ENCODE peak calls at places on chromosomes 11 and 22, in five cellular contexts. A is DND-41, P is left ventricle myocardium inferior, C is adipocyte, Z is H1. Y is an unnamed sample. For H3K4me1 and H3K27me3, the result is how much of the 10 kb centered on the place peaks cover.

GRCh38 chr11:62575156-62575555 is 1.5 kb upstream of the EEF1G start:
- DNase-seq in A (no peak), Z (no peak), P (no peak), C (no peak), Y (no peak)

GRCh38 chr22:42937164-42937854 is 77.6 kb downstream of the PACSIN2 start:
- DNase-seq in C (peak), A (no peak), P (no peak), Z (no peak), Y (no peak)

GRCh38 chr22:36351921-36352774 is 35.6 kb downstream of the MYH9 start:
- DNase-seq in P (no peak), A (no peak), Z (no peak), C (no peak), Y (no peak)

GRCh38 chr11:11798586-11799438 is 43.0 kb upstream of the USP47 start:
- DNase-seq in C (peak), Z (peak), P (peak), A (peak), Y (no peak)

GRCh38 chr22:38924197-38924952 is 33.0 kb upstream of the APOBEC3A start:
- DNase-seq in C (peak), P (peak), Z (no peak), A (no peak), Y (no peak)

GRCh38 chr22:49617866-49618688 is 209.6 kb downstream of the BRD1 start:
- DNase-seq in P (peak), Z (no peak), C (no peak), A (no peak), Y (no peak)

GRCh38 chr11:32312865-32313403 is 122.4 kb downstream of the WT1 start:
- DNase-seq in Z (peak), A (peak), C (peak), P (no peak), Y (no peak)

GRCh38 chr11:19602906-19603305 is 109.7 kb upstream of the NAV2 start:
- DNase-seq in P (no peak), C (no peak), Z (no peak), A (no peak), Y (no peak)

GRCh38 chr11:130179396-130180306 is 20.1 kb downstream of the ST14 start:
- DNase-seq in P (no peak), Z (no peak), A (no peak), C (no peak), Y (no peak)

GRCh38 chr11:121412000-121412587 is 40.0 kb upstream of the SORL1 start:
- DNase-seq in C (no peak), Z (no peak), P (no peak), A (no peak), Y (no peak)

GRCh38 chr11:31069447-31070205 is 299.9 kb downstream of the DCDC1 start:
- DNase-seq in A (no peak), P (no peak), C (no peak), Z (no peak), Y (no peak)

GRCh38 chr11:134609361-134610115 is 197.5 kb upstream of the B3GAT1 start:
- DNase-seq in A (no peak), P (no peak), C (no peak), Z (peak), Y (no peak)

GRCh38 chr22:31509041-31509440 is 12.7 kb downstream of the SFI1 start:
- DNase-seq in Z (no peak), A (no peak), C (no peak), P (no peak), Y (no peak)

GRCh38 chr22:36930041-36930935 is 16.9 kb downstream of the CSF2RB start:
- DNase-seq in Z (peak), C (no peak), A (no peak), P (no peak), Y (no peak)

GRCh38 chr11:22666700-22667439 is 459 bp downstream of the GAS2 start:
- DNase-seq in C (peak), A (no peak), Z (peak), P (peak), Y (peak)

GRCh38 chr22:41920271-41920976 is 5.5 kb upstream of the SHISA8 start:
- DNase-seq in Z (no peak), P (no peak), C (no peak), A (no peak), Y (no peak)

GRCh38 chr22:41923595-41924276 is 2.9 kb downstream of the TNFRSF13C start:
- DNase-seq in C (no peak), Z (no peak), P (no peak), A (no peak), Y (no peak)

GRCh38 chr22:41922940-41923594 is 3.5 kb downstream of the TNFRSF13C start:
- DNase-seq in C (no peak), Z (no peak), A (no peak), P (no peak), Y (no peak)

GRCh38 chr22:41919357-41920224 is 4.7 kb upstream of the SHISA8 start:
- DNase-seq in P (peak), C (peak), Z (peak), A (no peak), Y (peak)

GRCh38 chr22:41922336-41922735 is 4.3 kb downstream of the TNFRSF13C start:
- DNase-seq in A (no peak), P (no peak), C (no peak), Z (no peak), Y (no peak)
- H3K4me3 ChIP-seq in A (no peak), P (no peak), C (no peak), Z (no peak), Y (no peak)

GRCh38 chr22:23036684-23037428 is 33.5 kb upstream of the GNAZ start:
- DNase-seq in A (peak), P (no peak), C (peak), Z (no peak), Y (no peak)
- H3K4me1 ChIP-seq in A (under half), P (under half), C (under half), Z (under half), Y (under half)

GRCh38 chr22:23365961-23366360 is 185.7 kb downstream of the BCR start:
- DNase-seq in C (no peak), Z (no peak), P (no peak), A (no peak), Y (no peak)
- H3K27me3 ChIP-seq in C (half or more), Z (half or more), P (half or more), A (under half), Y (half or more)

DNA sequence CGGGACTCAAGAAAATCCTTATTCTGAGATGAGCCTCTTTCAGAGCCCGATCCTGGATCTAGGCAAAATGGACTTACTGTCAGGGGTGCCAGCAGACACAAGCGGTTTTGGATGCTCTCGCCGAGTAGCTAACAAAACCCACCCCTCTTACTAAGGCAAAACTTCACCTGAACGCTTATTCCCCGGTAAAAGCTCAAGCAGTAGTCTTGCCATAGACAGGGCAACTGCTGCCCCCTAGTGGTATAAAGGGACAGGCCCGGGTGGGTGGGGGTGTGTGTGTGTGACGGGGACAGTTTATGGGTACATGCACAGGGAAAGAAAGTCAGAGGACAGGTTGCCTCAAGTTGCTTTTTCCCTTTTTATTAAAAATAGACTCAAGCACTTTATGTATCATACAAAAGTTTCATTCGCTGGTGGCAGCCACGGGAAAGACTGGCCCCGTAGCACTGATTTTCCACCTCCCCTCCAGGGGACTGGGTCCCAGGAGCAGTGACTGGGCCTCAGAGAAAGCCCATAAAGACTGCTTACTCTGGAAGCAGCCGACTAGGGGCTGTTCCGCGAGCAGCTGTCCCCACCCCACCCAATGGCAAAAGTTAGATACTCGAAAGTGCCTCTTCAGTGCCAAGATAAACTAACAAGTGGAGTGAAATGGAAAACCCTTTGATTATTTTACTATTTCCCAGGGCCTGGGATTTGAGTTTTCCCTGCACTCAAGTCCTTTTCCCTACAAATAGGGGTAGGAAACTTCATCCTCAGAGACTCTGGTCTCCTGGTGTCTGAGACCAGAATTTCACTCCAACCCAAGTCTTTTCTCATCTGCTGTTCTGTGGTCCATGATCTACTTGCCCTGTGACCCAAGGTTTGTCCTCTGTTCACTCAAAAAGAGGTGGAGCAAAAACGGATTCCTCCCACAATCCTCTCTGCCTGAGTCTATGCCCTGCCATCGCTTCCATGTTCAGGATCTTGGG is 4.7 kb downstream of the YPEL4 start:
- DNase-seq in Z (peak), P (peak), A (peak), C (peak), Y (no peak)
- H3K4me3 ChIP-seq in Z (no peak), P (no peak), A (no peak), C (no peak), Y (no peak)

DNA sequence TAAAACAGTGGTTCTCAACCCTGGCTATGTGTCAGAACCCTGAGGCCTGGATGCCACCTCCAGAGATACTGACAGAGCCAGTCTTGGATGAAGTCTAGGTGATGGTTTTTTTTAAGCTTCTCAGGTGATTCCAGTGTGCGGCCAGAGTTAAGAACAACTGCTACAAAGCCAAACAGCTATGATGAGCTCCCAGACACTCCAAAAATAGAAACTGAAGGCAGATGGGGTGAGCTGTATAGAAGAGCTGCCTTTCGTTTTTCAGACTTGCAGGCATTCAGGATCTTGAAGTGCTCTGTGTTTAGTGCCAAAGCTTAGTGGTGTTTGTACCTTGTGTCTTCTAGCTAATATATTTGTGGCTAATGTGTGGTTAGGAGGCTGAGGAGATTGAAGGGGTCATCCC is 14.2 kb downstream of the SCUBE2 start:
- DNase-seq in Z (no peak), C (no peak), A (no peak), P (no peak), Y (no peak)
- H3K4me1 ChIP-seq in Z (under half), C (under half), A (under half), P (under half), Y (under half)

DNA sequence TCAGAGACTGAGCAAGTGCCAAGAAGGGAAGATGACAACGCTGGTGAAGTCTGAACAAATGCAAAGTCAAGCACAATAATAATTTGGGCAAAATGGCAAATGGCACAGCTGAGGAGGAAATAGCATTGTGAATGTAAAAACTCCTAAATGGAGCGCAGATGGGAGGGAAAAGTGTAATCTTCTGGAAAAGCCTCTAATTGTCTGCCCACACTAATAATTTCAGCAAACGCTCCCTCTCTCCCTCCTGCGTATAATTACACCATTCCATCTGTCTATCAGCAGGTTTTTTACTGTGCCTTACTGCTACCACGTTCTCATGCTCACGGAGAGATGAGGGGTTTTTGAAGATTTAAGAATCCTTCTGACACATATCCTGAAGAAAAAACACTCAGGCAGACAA is 302.6 kb downstream of the KIRREL3 start:
- DNase-seq in Z (no peak), A (no peak), P (no peak), C (no peak), Y (no peak)
- H3K27me3 ChIP-seq in Z (under half), A (under half), P (under half), C (under half), Y (under half)